ENCODE peak calls at places on chromosomes 4 and X, in six cellular contexts. One of them, this sample, is unnamed.

GRCh38 chrX:42992199-42992943 is 214.4 kb upstream of the PPP1R2C start:
- DNase-seq in psoas muscle: no peak
- DNase-seq in stomach: no peak
- DNase-seq in Peyer's patch: no peak
- DNase-seq in upper lobe of right lung: no peak
- DNase-seq in cardiac muscle cell: no peak
- DNase-seq in this sample: no peak

GRCh38 chr4:93710101-93710846 is 118.3 kb upstream of the ATOH1 start:
- DNase-seq in psoas muscle: no peak
- DNase-seq in stomach: no peak
- DNase-seq in Peyer's patch: no peak
- DNase-seq in upper lobe of right lung: no peak
- DNase-seq in cardiac muscle cell: peak; percentile 67
- DNase-seq in this sample: no peak

GRCh38 chrX:65601530-65602281 is 65.7 kb upstream of the MSN start:
- DNase-seq in psoas muscle: peak; percentile 88
- DNase-seq in stomach: peak; percentile 80
- DNase-seq in Peyer's patch: no peak
- DNase-seq in upper lobe of right lung: peak; percentile 86
- DNase-seq in cardiac muscle cell: no peak
- DNase-seq in this sample: peak; percentile 94

GRCh38 chr4:13528823-13529129 is 15.5 kb downstream of the NKX3-2 start:
- DNase-seq in psoas muscle: no peak
- DNase-seq in stomach: no peak
- DNase-seq in Peyer's patch: no peak
- DNase-seq in upper lobe of right lung: no peak
- DNase-seq in cardiac muscle cell: no peak
- DNase-seq in this sample: no peak

GRCh38 chrX:123993326-123993725 is 31.8 kb downstream of the STAG2 start:
- DNase-seq in psoas muscle: no peak
- DNase-seq in stomach: no peak
- DNase-seq in Peyer's patch: no peak
- DNase-seq in upper lobe of right lung: no peak
- DNase-seq in cardiac muscle cell: no peak
- DNase-seq in this sample: no peak

GRCh38 chrX:115226929-115227328 is 7.0 kb downstream of the LRCH2 start:
- DNase-seq in psoas muscle: no peak
- DNase-seq in stomach: no peak
- DNase-seq in Peyer's patch: no peak
- DNase-seq in upper lobe of right lung: no peak
- DNase-seq in cardiac muscle cell: peak; percentile 40
- DNase-seq in this sample: no peak

GRCh38 chrX:3576886-3577516 is 136.4 kb downstream of the PRKX start:
- DNase-seq in psoas muscle: no peak
- DNase-seq in stomach: no peak
- DNase-seq in Peyer's patch: no peak
- DNase-seq in upper lobe of right lung: no peak
- DNase-seq in cardiac muscle cell: no peak
- DNase-seq in this sample: no peak

GRCh38 chr4:140697709-140698560 is 58.2 kb downstream of the TBC1D9 start:
- DNase-seq in psoas muscle: no peak
- DNase-seq in stomach: no peak
- DNase-seq in Peyer's patch: no peak
- DNase-seq in upper lobe of right lung: no peak
- DNase-seq in cardiac muscle cell: no peak
- DNase-seq in this sample: no peak

GRCh38 chr4:84632092-84632491 is 49.2 kb downstream of the CDS1 start:
- DNase-seq in psoas muscle: no peak
- DNase-seq in stomach: no peak
- DNase-seq in Peyer's patch: no peak
- DNase-seq in upper lobe of right lung: no peak
- DNase-seq in cardiac muscle cell: no peak
- DNase-seq in this sample: no peak

GRCh38 chr4:169198167-169198566 is 72.6 kb downstream of the SH3RF1 start:
- DNase-seq in psoas muscle: no peak
- DNase-seq in stomach: no peak
- DNase-seq in Peyer's patch: no peak
- DNase-seq in upper lobe of right lung: no peak
- DNase-seq in cardiac muscle cell: no peak
- DNase-seq in this sample: no peak

GRCh38 chr4:53507671-53508286 is 83.5 kb downstream of the LNX1 start:
- DNase-seq in psoas muscle: peak; percentile 88
- DNase-seq in stomach: peak; percentile 67
- DNase-seq in Peyer's patch: no peak
- DNase-seq in upper lobe of right lung: no peak
- DNase-seq in cardiac muscle cell: no peak
- DNase-seq in this sample: peak; percentile 91

GRCh38 chr4:110091426-110091825 is 107.0 kb downstream of the ELOVL6 start:
- DNase-seq in psoas muscle: no peak
- DNase-seq in stomach: no peak
- DNase-seq in Peyer's patch: no peak
- DNase-seq in upper lobe of right lung: no peak
- DNase-seq in cardiac muscle cell: no peak
- DNase-seq in this sample: no peak

GRCh38 chr4:72314869-72315268 is 254.2 kb downstream of the ADAMTS3 start:
- DNase-seq in psoas muscle: no peak
- DNase-seq in stomach: no peak
- DNase-seq in Peyer's patch: no peak
- DNase-seq in upper lobe of right lung: no peak
- DNase-seq in cardiac muscle cell: peak; percentile 61
- DNase-seq in this sample: no peak

GRCh38 chrX:53686151-53686885 is at the start of gene HUWE1:
- DNase-seq in psoas muscle: peak; percentile 87
- DNase-seq in stomach: peak; percentile 80
- DNase-seq in Peyer's patch: peak; percentile 78
- DNase-seq in upper lobe of right lung: peak; percentile 90
- DNase-seq in cardiac muscle cell: peak; percentile 82
- DNase-seq in this sample: peak; percentile 62

GRCh38 chr4:88858752-88859151 is 161.1 kb upstream of the NAP1L5 start:
- DNase-seq in psoas muscle: no peak
- DNase-seq in stomach: no peak
- DNase-seq in Peyer's patch: no peak
- DNase-seq in upper lobe of right lung: no peak
- DNase-seq in cardiac muscle cell: no peak
- DNase-seq in this sample: no peak
- H3K27ac ChIP-seq in psoas muscle: no peak overlapping the region
- H3K27ac ChIP-seq in stomach: no peak overlapping the region
- H3K27ac ChIP-seq in Peyer's patch: no peak overlapping the region
- H3K27ac ChIP-seq in upper lobe of right lung: no peak overlapping the region
- H3K27ac ChIP-seq in cardiac muscle cell: no peak overlapping the region
- H3K27ac ChIP-seq in this sample: no peak overlapping the region

DNA sequence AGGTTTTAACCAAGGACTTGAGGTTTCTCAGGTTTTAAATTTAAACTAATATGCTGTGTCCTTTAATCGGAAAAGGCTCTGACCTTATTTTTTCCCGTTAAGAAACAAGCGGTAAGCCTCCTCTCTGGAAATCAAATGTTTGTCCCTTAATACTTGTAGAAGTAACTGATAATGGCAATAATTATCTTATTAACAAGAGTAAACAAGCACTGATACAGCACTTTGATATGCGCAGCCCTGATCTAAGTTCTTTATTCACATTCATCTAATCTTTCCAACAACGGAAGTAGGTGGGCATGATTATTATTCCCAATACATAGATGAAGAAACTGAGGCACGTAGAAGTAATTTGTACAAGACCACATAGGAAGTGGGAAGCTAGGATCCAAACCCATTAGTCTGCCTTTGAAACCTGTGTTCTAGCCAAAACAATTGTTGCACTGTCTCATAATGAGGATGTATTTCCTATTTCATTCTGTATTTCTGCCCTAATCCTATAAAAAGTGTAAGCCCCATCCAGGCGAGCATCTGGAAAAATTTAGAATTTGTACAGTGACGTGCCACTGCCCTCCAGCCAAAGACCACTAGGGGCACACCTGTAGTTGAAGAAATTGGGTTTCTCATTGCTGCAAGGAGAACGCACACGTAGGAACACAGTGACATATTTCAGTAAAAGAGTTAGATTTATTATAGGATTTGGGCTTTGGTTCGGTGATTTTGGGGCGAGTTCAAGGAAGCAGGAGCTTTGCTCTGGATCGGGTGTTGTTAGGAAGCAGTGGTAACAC is 605 bp downstream of the CXorf58 start:
- DNase-seq in psoas muscle: no peak
- DNase-seq in stomach: no peak
- DNase-seq in Peyer's patch: no peak
- DNase-seq in upper lobe of right lung: no peak
- DNase-seq in cardiac muscle cell: peak; percentile 59
- DNase-seq in this sample: no peak
- TF ChIP-seq CTCF in psoas muscle: no peak
- TF ChIP-seq CTCF in stomach: no peak
- TF ChIP-seq CTCF in Peyer's patch: no peak
- TF ChIP-seq CTCF in upper lobe of right lung: no peak
- TF ChIP-seq CTCF in cardiac muscle cell: peak; percentile 30
- TF ChIP-seq CTCF in this sample: peak; percentile 12

GRCh38 chr4:25406081-25406692 is 29.1 kb downstream of the ANAPC4 start:
- DNase-seq in psoas muscle: no peak
- DNase-seq in stomach: no peak
- DNase-seq in Peyer's patch: no peak
- DNase-seq in upper lobe of right lung: no peak
- DNase-seq in cardiac muscle cell: no peak
- DNase-seq in this sample: no peak

GRCh38 chr4:25402521-25402920 is 25.5 kb downstream of the ANAPC4 start:
- DNase-seq in psoas muscle: no peak
- DNase-seq in stomach: no peak
- DNase-seq in Peyer's patch: no peak
- DNase-seq in upper lobe of right lung: no peak
- DNase-seq in cardiac muscle cell: no peak
- DNase-seq in this sample: no peak

GRCh38 chr4:25401066-25401465 is 24.0 kb downstream of the ANAPC4 start:
- DNase-seq in psoas muscle: no peak
- DNase-seq in stomach: no peak
- DNase-seq in Peyer's patch: no peak
- DNase-seq in upper lobe of right lung: no peak
- DNase-seq in cardiac muscle cell: no peak
- DNase-seq in this sample: no peak

GRCh38 chr4:25403699-25404098 is 26.6 kb downstream of the ANAPC4 start:
- DNase-seq in psoas muscle: no peak
- DNase-seq in stomach: no peak
- DNase-seq in Peyer's patch: no peak
- DNase-seq in upper lobe of right lung: no peak
- DNase-seq in cardiac muscle cell: no peak
- DNase-seq in this sample: no peak

GRCh38 chr4:25405453-25405852 is 28.4 kb downstream of the ANAPC4 start:
- DNase-seq in psoas muscle: no peak
- DNase-seq in stomach: no peak
- DNase-seq in Peyer's patch: no peak
- DNase-seq in upper lobe of right lung: no peak
- DNase-seq in cardiac muscle cell: no peak
- DNase-seq in this sample: no peak
- H3K36me3 ChIP-seq in psoas muscle: peaks cover 2% of the 10 kb centered on the region
- H3K36me3 ChIP-seq in stomach: peaks cover 21% of the 10 kb centered on the region
- H3K36me3 ChIP-seq in Peyer's patch: no peaks in the 10 kb centered on the region
- H3K36me3 ChIP-seq in upper lobe of right lung: peaks cover 96% of the 10 kb centered on the region
- H3K36me3 ChIP-seq in cardiac muscle cell: peaks cover 36% of the 10 kb centered on the region
- H3K36me3 ChIP-seq in this sample: peaks cover 83% of the 10 kb centered on the region

DNA sequence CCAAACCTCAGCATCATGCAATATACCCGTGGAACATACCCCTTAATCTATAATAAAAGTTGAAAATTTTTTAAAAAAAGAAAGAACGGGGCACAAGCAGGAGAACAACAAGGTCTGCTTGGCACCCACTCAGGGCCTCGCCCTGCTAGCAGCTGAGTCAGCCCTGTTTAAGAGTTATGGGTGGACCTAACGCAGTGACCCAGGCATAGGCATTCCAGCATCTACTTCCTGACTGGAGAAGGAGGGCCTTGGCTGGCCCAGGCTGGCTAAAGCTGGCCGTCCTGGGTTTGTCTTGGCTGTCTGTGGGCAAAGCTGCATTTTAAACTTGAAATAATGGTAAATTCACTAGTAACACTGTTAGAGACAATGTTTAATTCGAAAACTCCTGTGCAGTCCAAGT is 236.7 kb upstream of the PGRMC2 start:
- DNase-seq in psoas muscle: no peak
- DNase-seq in stomach: peak; percentile 64
- DNase-seq in Peyer's patch: no peak
- DNase-seq in upper lobe of right lung: peak; percentile 68
- DNase-seq in cardiac muscle cell: no peak
- DNase-seq in this sample: no peak
- H3K27ac ChIP-seq in psoas muscle: no peak overlapping the region
- H3K27ac ChIP-seq in stomach: peak overlapping the region; percentile 62
- H3K27ac ChIP-seq in Peyer's patch: no peak overlapping the region
- H3K27ac ChIP-seq in upper lobe of right lung: no peak overlapping the region
- H3K27ac ChIP-seq in cardiac muscle cell: no peak overlapping the region
- H3K27ac ChIP-seq in this sample: peak overlapping the region; percentile 63

GRCh38 chrX:32642283-32642682 is 569.1 kb downstream of the DMD start:
- DNase-seq in psoas muscle: no peak
- DNase-seq in stomach: no peak
- DNase-seq in Peyer's patch: no peak
- DNase-seq in upper lobe of right lung: no peak
- DNase-seq in cardiac muscle cell: no peak
- DNase-seq in this sample: no peak

GRCh38 chrX:32644476-32644875 is 566.9 kb downstream of the DMD start:
- DNase-seq in psoas muscle: no peak
- DNase-seq in stomach: no peak
- DNase-seq in Peyer's patch: no peak
- DNase-seq in upper lobe of right lung: no peak
- DNase-seq in cardiac muscle cell: no peak
- DNase-seq in this sample: no peak
- TF ChIP-seq CTCF in psoas muscle: no peak
- TF ChIP-seq CTCF in stomach: no peak
- TF ChIP-seq CTCF in Peyer's patch: no peak
- TF ChIP-seq CTCF in upper lobe of right lung: no peak
- TF ChIP-seq CTCF in cardiac muscle cell: no peak
- TF ChIP-seq CTCF in this sample: no peak

DNA sequence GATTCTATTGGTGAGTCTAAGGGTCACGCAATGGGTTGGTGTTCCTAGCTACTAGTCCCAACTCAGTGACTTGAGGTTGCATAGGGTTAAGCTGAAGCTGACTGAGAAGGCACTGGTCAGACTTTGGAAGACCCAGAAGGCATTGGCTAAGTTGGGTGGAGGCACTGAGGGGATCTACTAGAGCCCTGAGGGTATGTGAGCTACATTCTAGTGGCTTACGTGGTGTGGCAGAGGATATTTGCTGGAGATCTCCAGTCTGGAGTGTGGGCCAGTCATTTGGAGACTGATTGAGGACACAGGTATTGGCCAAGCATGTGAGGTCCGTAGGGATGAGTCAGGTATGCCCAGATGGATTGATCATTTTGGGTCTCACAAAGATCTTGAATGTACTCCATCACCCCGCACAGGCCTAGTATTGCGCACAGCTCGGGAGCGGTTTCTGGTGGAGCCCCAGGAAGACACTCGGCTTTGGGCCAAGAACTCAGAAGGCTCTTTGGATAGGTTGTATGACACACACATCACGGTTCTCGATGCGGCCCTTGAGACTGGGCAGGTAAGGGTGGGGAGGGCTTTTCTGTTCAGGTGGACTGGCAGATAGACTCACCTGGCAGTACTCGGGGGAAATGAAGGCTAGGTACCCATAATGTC is 7.2 kb downstream of the USP11 start:
- DNase-seq in psoas muscle: no peak
- DNase-seq in stomach: no peak
- DNase-seq in Peyer's patch: no peak
- DNase-seq in upper lobe of right lung: no peak
- DNase-seq in cardiac muscle cell: no peak
- DNase-seq in this sample: no peak
- H3K36me3 ChIP-seq in psoas muscle: no peaks in the 10 kb centered on the region
- H3K36me3 ChIP-seq in stomach: peaks cover 19% of the 10 kb centered on the region
- H3K36me3 ChIP-seq in Peyer's patch: no peaks in the 10 kb centered on the region
- H3K36me3 ChIP-seq in upper lobe of right lung: peaks cover 41% of the 10 kb centered on the region
- H3K36me3 ChIP-seq in cardiac muscle cell: peaks cover 44% of the 10 kb centered on the region
- H3K36me3 ChIP-seq in this sample: peaks cover 45% of the 10 kb centered on the region